ENCODE peak calls at places on chromosomes 6 and 20, in nine cellular contexts. One of them, this sample, is unnamed.
A peak's percentile ranks its signal among the peaks of the same experiment; 100 is the strongest.

GRCh38 chr20:48066256-48066655 is 281.0 kb upstream of the SULF2 start:
- DNase-seq in OCI-LY7: no peak
- DNase-seq in hepatocyte: no peak
- DNase-seq in MM.1S: no peak
- DNase-seq in PC-3: peak; percentile 75
- DNase-seq in SK-N-SH: no peak
- DNase-seq in GM23248: peak; percentile 26
- DNase-seq in neural progenitor cell: no peak
- DNase-seq in GM23338: no peak
- DNase-seq in this sample: no peak

GRCh38 chr6:2630362-2630761 is 120.4 kb downstream of the MYLK4 start:
- DNase-seq in hepatocyte: peak; percentile 72
- DNase-seq in PC-3: peak; percentile 95
- DNase-seq in SK-N-SH: no peak
- DNase-seq in GM23338: no peak
- DNase-seq in neural progenitor cell: no peak
- DNase-seq in GM23248: peak; percentile 95
- DNase-seq in OCI-LY7: no peak
- DNase-seq in MM.1S: no peak
- DNase-seq in this sample: peak; percentile 97

GRCh38 chr6:137443901-137444300 is 50.3 kb downstream of the OLIG3 start:
- DNase-seq in hepatocyte: no peak
- DNase-seq in OCI-LY7: no peak
- DNase-seq in neural progenitor cell: no peak
- DNase-seq in GM23248: no peak
- DNase-seq in PC-3: no peak
- DNase-seq in MM.1S: no peak
- DNase-seq in SK-N-SH: no peak
- DNase-seq in GM23338: peak; percentile 20
- DNase-seq in this sample: peak; percentile 6

GRCh38 chr6:34305982-34306702 is 57.3 kb upstream of the SMIM29 start:
- DNase-seq in SK-N-SH: no peak
- DNase-seq in MM.1S: no peak
- DNase-seq in OCI-LY7: no peak
- DNase-seq in hepatocyte: no peak
- DNase-seq in GM23338: no peak
- DNase-seq in GM23248: no peak
- DNase-seq in neural progenitor cell: no peak
- DNase-seq in PC-3: no peak
- DNase-seq in this sample: no peak

GRCh38 chr6:188821-189655 is 103.2 kb upstream of the DUSP22 start:
- DNase-seq in PC-3: peak; percentile 92
- DNase-seq in GM23248: peak; percentile 89
- DNase-seq in neural progenitor cell: peak; percentile 93
- DNase-seq in MM.1S: peak; percentile 90
- DNase-seq in OCI-LY7: peak; percentile 89
- DNase-seq in SK-N-SH: peak; percentile 82
- DNase-seq in GM23338: peak; percentile 96
- DNase-seq in hepatocyte: peak; percentile 93
- DNase-seq in this sample: peak; percentile 72

GRCh38 chr20:17555106-17555505 is 14.8 kb upstream of the DSTN start:
- DNase-seq in PC-3: no peak
- DNase-seq in neural progenitor cell: no peak
- DNase-seq in SK-N-SH: no peak
- DNase-seq in hepatocyte: no peak
- DNase-seq in GM23338: no peak
- DNase-seq in OCI-LY7: no peak
- DNase-seq in GM23248: no peak
- DNase-seq in MM.1S: no peak
- DNase-seq in this sample: no peak

GRCh38 chr20:5316188-5317158 is at the start of gene PROKR2:
- DNase-seq in GM23338: peak; percentile 86
- DNase-seq in PC-3: no peak
- DNase-seq in MM.1S: no peak
- DNase-seq in SK-N-SH: peak; percentile 88
- DNase-seq in GM23248: peak; percentile 4
- DNase-seq in hepatocyte: peak; percentile 28
- DNase-seq in neural progenitor cell: peak; percentile 88
- DNase-seq in OCI-LY7: no peak
- DNase-seq in this sample: no peak

GRCh38 chr6:69408886-69409285 is 387.9 kb downstream of the LMBRD1 start:
- DNase-seq in PC-3: no peak
- DNase-seq in MM.1S: no peak
- DNase-seq in SK-N-SH: no peak
- DNase-seq in GM23338: no peak
- DNase-seq in hepatocyte: no peak
- DNase-seq in GM23248: no peak
- DNase-seq in OCI-LY7: no peak
- DNase-seq in neural progenitor cell: no peak
- DNase-seq in this sample: no peak

GRCh38 chr20:18613553-18613952 is 25.7 kb downstream of the DTD1 start:
- DNase-seq in MM.1S: no peak
- DNase-seq in OCI-LY7: no peak
- DNase-seq in PC-3: peak; percentile 80
- DNase-seq in GM23338: no peak
- DNase-seq in neural progenitor cell: no peak
- DNase-seq in SK-N-SH: no peak
- DNase-seq in hepatocyte: no peak
- DNase-seq in GM23248: peak; percentile 24
- DNase-seq in this sample: no peak

GRCh38 chr6:127690092-127690491 is 113.1 kb downstream of the C6orf58 start:
- DNase-seq in neural progenitor cell: peak; percentile 34
- DNase-seq in PC-3: peak; percentile 40
- DNase-seq in GM23248: peak; percentile 53
- DNase-seq in OCI-LY7: no peak
- DNase-seq in hepatocyte: peak; percentile 12
- DNase-seq in SK-N-SH: no peak
- DNase-seq in MM.1S: no peak
- DNase-seq in GM23338: peak; percentile 60
- DNase-seq in this sample: peak; percentile 27

GRCh38 chr6:15553736-15554294 is 109.0 kb downstream of the DTNBP1 start:
- DNase-seq in GM23338: no peak
- DNase-seq in MM.1S: no peak
- DNase-seq in SK-N-SH: no peak
- DNase-seq in PC-3: no peak
- DNase-seq in GM23248: no peak
- DNase-seq in neural progenitor cell: no peak
- DNase-seq in OCI-LY7: no peak
- DNase-seq in hepatocyte: no peak
- DNase-seq in this sample: no peak

GRCh38 chr6:56767892-56768531 is 125.3 kb upstream of the DST start:
- DNase-seq in OCI-LY7: no peak
- DNase-seq in GM23248: no peak
- DNase-seq in neural progenitor cell: no peak
- DNase-seq in hepatocyte: no peak
- DNase-seq in SK-N-SH: no peak
- DNase-seq in GM23338: peak; percentile 36
- DNase-seq in MM.1S: peak; percentile 34
- DNase-seq in PC-3: peak; percentile 21
- DNase-seq in this sample: no peak

GRCh38 chr6:130681028-130681427 is 146.2 kb upstream of the SMLR1 start:
- DNase-seq in GM23248: peak; percentile 83
- DNase-seq in PC-3: no peak
- DNase-seq in SK-N-SH: no peak
- DNase-seq in OCI-LY7: no peak
- DNase-seq in neural progenitor cell: no peak
- DNase-seq in GM23338: no peak
- DNase-seq in MM.1S: no peak
- DNase-seq in hepatocyte: no peak
- DNase-seq in this sample: no peak

GRCh38 chr6:96015321-96015790 is 418 bp upstream of the FUT9 start:
- DNase-seq in hepatocyte: peak; percentile 39
- DNase-seq in PC-3: no peak
- DNase-seq in GM23338: peak; percentile 83
- DNase-seq in OCI-LY7: no peak
- DNase-seq in neural progenitor cell: peak; percentile 92
- DNase-seq in MM.1S: peak; percentile 61
- DNase-seq in SK-N-SH: no peak
- DNase-seq in GM23248: no peak
- DNase-seq in this sample: no peak

GRCh38 chr6:158015188-158015506 is 33.5 kb downstream of the SYNJ2 start:
- DNase-seq in OCI-LY7: no peak
- DNase-seq in MM.1S: no peak
- DNase-seq in GM23248: no peak
- DNase-seq in GM23338: no peak
- DNase-seq in PC-3: no peak
- DNase-seq in neural progenitor cell: no peak
- DNase-seq in SK-N-SH: no peak
- DNase-seq in hepatocyte: no peak
- DNase-seq in this sample: no peak

GRCh38 chr6:83758533-83758932 is 49.6 kb upstream of the SNAP91 start:
- DNase-seq in GM23248: no peak
- DNase-seq in OCI-LY7: no peak
- DNase-seq in neural progenitor cell: no peak
- DNase-seq in PC-3: no peak
- DNase-seq in SK-N-SH: no peak
- DNase-seq in MM.1S: no peak
- DNase-seq in hepatocyte: no peak
- DNase-seq in GM23338: no peak
- DNase-seq in this sample: no peak

GRCh38 chr20:3040086-3040485 is 3.3 kb upstream of the GNRH2 start:
- DNase-seq in MM.1S: no peak
- DNase-seq in GM23338: no peak
- DNase-seq in PC-3: no peak
- DNase-seq in SK-N-SH: no peak
- DNase-seq in GM23248: no peak
- DNase-seq in OCI-LY7: no peak
- DNase-seq in neural progenitor cell: no peak
- DNase-seq in hepatocyte: no peak
- DNase-seq in this sample: no peak

GRCh38 chr6:20341564-20341963 is 60.1 kb upstream of the E2F3 start:
- DNase-seq in GM23248: no peak
- DNase-seq in SK-N-SH: no peak
- DNase-seq in GM23338: no peak
- DNase-seq in PC-3: no peak
- DNase-seq in MM.1S: no peak
- DNase-seq in neural progenitor cell: no peak
- DNase-seq in hepatocyte: no peak
- DNase-seq in OCI-LY7: no peak
- DNase-seq in this sample: no peak

GRCh38 chr6:160174681-160175080 is 53.1 kb downstream of the SLC22A1 start:
- DNase-seq in PC-3: no peak
- DNase-seq in GM23248: no peak
- DNase-seq in SK-N-SH: no peak
- DNase-seq in OCI-LY7: no peak
- DNase-seq in MM.1S: no peak
- DNase-seq in GM23338: no peak
- DNase-seq in hepatocyte: no peak
- DNase-seq in neural progenitor cell: peak; percentile 48
- DNase-seq in this sample: no peak

DNA sequence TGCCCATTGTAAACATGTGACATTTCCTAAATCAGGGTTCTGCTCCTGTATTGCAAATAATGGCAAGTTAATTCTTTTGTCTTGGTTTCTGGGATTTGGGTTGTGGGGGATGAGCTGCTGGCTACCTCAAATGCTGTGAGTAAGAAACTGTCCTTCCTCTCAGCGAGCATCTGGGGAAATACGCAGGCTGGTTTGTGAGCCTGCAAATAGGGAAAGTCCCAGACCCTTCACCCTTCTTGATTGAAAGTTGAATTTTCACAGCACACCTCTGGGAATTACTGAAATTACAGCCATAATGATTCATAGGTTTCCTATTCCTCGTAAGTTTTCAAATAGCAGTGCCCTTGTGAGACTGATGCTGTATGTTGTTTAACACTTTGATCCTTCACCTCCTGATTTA is 138.1 kb downstream of the TBXT start:
- DNase-seq in neural progenitor cell: no peak
- DNase-seq in hepatocyte: no peak
- DNase-seq in SK-N-SH: no peak
- DNase-seq in PC-3: no peak
- DNase-seq in OCI-LY7: no peak
- DNase-seq in GM23338: no peak
- DNase-seq in MM.1S: no peak
- DNase-seq in GM23248: peak; percentile 36
- DNase-seq in this sample: no peak
- H2AFZ ChIP-seq in neural progenitor cell: no peak overlapping the region
- H2AFZ ChIP-seq in hepatocyte: no peak overlapping the region
- H2AFZ ChIP-seq in SK-N-SH: no peak overlapping the region
- H2AFZ ChIP-seq in PC-3: no peak overlapping the region
- H2AFZ ChIP-seq in OCI-LY7: no peak overlapping the region
- H2AFZ ChIP-seq in GM23338: peak overlapping the region; percentile 81
- H2AFZ ChIP-seq in MM.1S: no peak overlapping the region
- H2AFZ ChIP-seq in GM23248: peak overlapping the region; percentile 31
- H2AFZ ChIP-seq in this sample: no peak overlapping the region

GRCh38 chr20:37243076-37243936 is 18.3 kb downstream of the GHRH start:
- DNase-seq in MM.1S: no peak
- DNase-seq in hepatocyte: no peak
- DNase-seq in GM23338: peak; percentile 88
- DNase-seq in GM23248: no peak
- DNase-seq in SK-N-SH: no peak
- DNase-seq in OCI-LY7: no peak
- DNase-seq in PC-3: no peak
- DNase-seq in neural progenitor cell: peak; percentile 60
- DNase-seq in this sample: no peak
- TF ChIP-seq EZH2phosphoT487 in MM.1S: no peak
- TF ChIP-seq EZH2phosphoT487 in hepatocyte: no peak
- TF ChIP-seq EZH2phosphoT487 in GM23338: no peak
- TF ChIP-seq EZH2phosphoT487 in GM23248: no peak
- TF ChIP-seq EZH2phosphoT487 in SK-N-SH: no peak
- TF ChIP-seq EZH2phosphoT487 in OCI-LY7: no peak
- TF ChIP-seq EZH2phosphoT487 in PC-3: no peak
- TF ChIP-seq EZH2phosphoT487 in neural progenitor cell: no peak
- TF ChIP-seq EZH2phosphoT487 in this sample: no peak

DNA sequence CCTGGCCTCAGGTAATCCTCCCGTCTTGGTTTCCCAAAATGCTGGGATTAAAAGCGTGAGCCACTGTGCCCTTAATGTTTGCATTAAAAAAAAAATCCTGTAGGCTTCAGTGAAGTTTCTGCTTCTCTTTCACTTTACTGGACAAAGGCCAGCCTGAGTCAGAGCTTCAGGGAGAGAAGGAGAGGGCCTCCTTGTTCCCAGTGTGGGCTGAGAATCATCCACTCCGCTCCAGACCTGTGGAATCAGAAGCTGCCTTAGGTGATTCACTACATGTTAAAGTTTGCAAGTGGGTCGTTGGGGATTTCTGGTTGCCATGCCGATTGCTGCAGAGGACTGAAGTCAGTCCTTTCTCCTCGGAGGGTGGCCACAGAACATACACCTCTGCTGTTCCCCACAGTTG is 113.3 kb upstream of the EEF1E1 start:
- DNase-seq in hepatocyte: peak; percentile 43
- DNase-seq in GM23248: peak; percentile 77
- DNase-seq in neural progenitor cell: no peak
- DNase-seq in GM23338: no peak
- DNase-seq in PC-3: peak; percentile 35
- DNase-seq in SK-N-SH: no peak
- DNase-seq in OCI-LY7: no peak
- DNase-seq in MM.1S: no peak
- DNase-seq in this sample: no peak
- H3K27ac ChIP-seq in hepatocyte: no peak overlapping the region
- H3K27ac ChIP-seq in GM23248: no peak overlapping the region
- H3K27ac ChIP-seq in neural progenitor cell: no peak overlapping the region
- H3K27ac ChIP-seq in GM23338: no peak overlapping the region
- H3K27ac ChIP-seq in PC-3: no peak overlapping the region
- H3K27ac ChIP-seq in SK-N-SH: no peak overlapping the region
- H3K27ac ChIP-seq in OCI-LY7: no peak overlapping the region
- H3K27ac ChIP-seq in MM.1S: no peak overlapping the region
- H3K27ac ChIP-seq in this sample: no peak overlapping the region

DNA sequence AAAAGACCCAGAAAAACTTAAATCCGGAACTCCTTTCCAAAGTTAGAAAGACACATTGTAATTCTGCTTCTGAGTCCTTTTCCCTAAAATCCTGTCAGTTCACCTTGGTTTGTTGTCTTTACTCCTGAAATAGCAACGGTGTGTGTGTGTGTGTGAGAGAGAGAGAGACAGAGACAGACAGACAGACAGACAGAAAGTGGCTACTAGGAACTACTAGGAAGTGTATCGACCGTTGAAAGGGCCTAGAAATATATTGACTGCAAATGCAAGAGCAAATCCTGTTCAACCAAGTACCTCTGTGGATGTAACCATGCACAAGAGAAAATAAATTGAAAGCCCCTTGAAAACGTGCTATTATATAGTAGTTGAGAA is 100.0 kb upstream of the MLIP start:
- DNase-seq in PC-3: no peak
- DNase-seq in SK-N-SH: no peak
- DNase-seq in GM23338: no peak
- DNase-seq in MM.1S: no peak
- DNase-seq in neural progenitor cell: no peak
- DNase-seq in hepatocyte: no peak
- DNase-seq in OCI-LY7: no peak
- DNase-seq in GM23248: no peak
- DNase-seq in this sample: no peak
- H2AFZ ChIP-seq in PC-3: peak overlapping the region; percentile 16
- H2AFZ ChIP-seq in SK-N-SH: no peak overlapping the region
- H2AFZ ChIP-seq in GM23338: no peak overlapping the region
- H2AFZ ChIP-seq in MM.1S: peak overlapping the region; percentile 47
- H2AFZ ChIP-seq in neural progenitor cell: peak overlapping the region; percentile 31
- H2AFZ ChIP-seq in hepatocyte: no peak overlapping the region
- H2AFZ ChIP-seq in OCI-LY7: no peak overlapping the region
- H2AFZ ChIP-seq in GM23248: peak overlapping the region; percentile 41
- H2AFZ ChIP-seq in this sample: no peak overlapping the region

This sample was measured in HCT116.